ENCODE peak calls at places on chromosomes 16 and 17, in four cellular contexts. I, A, N and K are unnamed samples.
A peak's percentile ranks its signal among the peaks of the same experiment; 100 is the strongest.

GRCh38 chr17:28792877-28793666 is 49.3 kb downstream of the TRAF4 start:
- DNase-seq in I (no peak), A (no peak), N (no peak), K (no peak)

GRCh38 chr16:5349661-5350060 is 252.1 kb upstream of the EEF2KMT start:
- DNase-seq in I (no peak), A (no peak), N (no peak), K (no peak)

GRCh38 chr17:38604479-38605229 is 1.1 kb downstream of the SRCIN1 start:
- DNase-seq in I (no peak), A (peak; percentile 10), N (no peak), K (no peak)

GRCh38 chr16:58652741-58653140 is 23.1 kb upstream of the CNOT1 start:
- DNase-seq in I (no peak), A (no peak), N (no peak), K (no peak)

GRCh38 chr17:63973930-63974593 is 1.3 kb upstream of the SCN4A start:
- DNase-seq in I (no peak), A (no peak), N (peak; percentile 67), K (no peak)

GRCh38 chr17:73255671-73256181 is 6.0 kb downstream of the CPSF4L start:
- DNase-seq in I (no peak), A (peak; percentile 35), N (peak; percentile 78), K (peak; percentile 70)

GRCh38 chr17:35052240-35052608 is 11.3 kb downstream of the RFFL start:
- DNase-seq in I (no peak), A (no peak), N (peak; percentile 29), K (no peak)

GRCh38 chr16:68265078-68265925 is 976 bp downstream of the SLC7A6 start:
- DNase-seq in I (no peak), A (peak; percentile 45), N (peak; percentile 81), K (peak; percentile 83)

GRCh38 chr17:3929181-3929580 is 12.9 kb upstream of the P2RX1 start:
- DNase-seq in I (no peak), A (no peak), N (no peak), K (no peak)

GRCh38 chr16:27947696-27948095 is 115.8 kb downstream of the GSG1L start:
- DNase-seq in I (no peak), A (no peak), N (no peak), K (no peak)

GRCh38 chr17:75250009-75250471 is 11.4 kb downstream of the GGA3 start:
- DNase-seq in I (no peak), A (peak; percentile 84), N (peak; percentile 71), K (peak; percentile 76)

GRCh38 chr16:84227548-84227947 is 12.3 kb downstream of the KCNG4 start:
- DNase-seq in I (no peak), A (no peak), N (no peak), K (no peak)

GRCh38 chr17:65638221-65638940 is 76.9 kb upstream of the AXIN2 start:
- DNase-seq in I (peak; percentile 6), A (no peak), N (no peak), K (peak; percentile 86)